ENCODE peak calls at places on chromosomes 1 and 21, in six cellular contexts. B, J, L, K, U and O are unnamed samples.

GRCh38 chr1:24742090-24742938 is 2.9 kb upstream of the CLIC4 start:
- DNase-seq in J (no peak), U (peak; percentile 35), L (no peak), K (no peak), B (no peak), O (no peak)

GRCh38 chr1:177274687-177275211 is 104.0 kb downstream of the BRINP2 start:
- DNase-seq in U (no peak), K (peak; percentile 42), J (no peak), L (peak; percentile 22), B (peak; percentile 56), O (no peak)

GRCh38 chr1:162321809-162322422 is 54.7 kb downstream of the SPATA46 start:
- DNase-seq in U (no peak), K (no peak), L (no peak), J (no peak), B (no peak), O (no peak)

GRCh38 chr1:85581802-85582686 is 1.5 kb downstream of the CCN1 start:
- DNase-seq in U (peak; percentile 43), B (no peak), L (peak; percentile 78), K (peak; percentile 39), J (no peak), O (peak; percentile 50)

GRCh38 chr1:202113690-202114300 is 8.9 kb upstream of the GPR37L1 start:
- DNase-seq in U (no peak), J (no peak), B (no peak), L (no peak), K (no peak), O (no peak)

GRCh38 chr1:157995575-157996169 is 2.2 kb downstream of the KIRREL1 start:
- DNase-seq in K (no peak), J (no peak), U (no peak), L (no peak), B (no peak), O (no peak)

GRCh38 chr1:59691261-59691660 is 123.5 kb upstream of the HOOK1 start:
- DNase-seq in B (no peak), J (no peak), L (no peak), K (peak; percentile 31), U (no peak), O (no peak)

GRCh38 chr1:7684132-7684531 is 87.0 kb upstream of the VAMP3 start:
- DNase-seq in U (no peak), K (no peak), L (no peak), B (no peak), J (no peak), O (no peak)

GRCh38 chr1:8182034-8182761 is 135.7 kb upstream of the SLC45A1 start:
- DNase-seq in B (no peak), J (no peak), K (no peak), U (no peak), L (peak; percentile 68), O (no peak)

GRCh38 chr21:44510508-44511218 is 29.3 kb downstream of the KRTAP10-1 start:
- DNase-seq in B (peak; percentile 55), K (peak; percentile 54), J (peak; percentile 89), U (peak; percentile 82), L (peak; percentile 82), O (no peak)

GRCh38 chr1:3996846-3997705 is 97.0 kb upstream of the C1orf174 start:
- DNase-seq in J (no peak), K (no peak), L (no peak), B (no peak), U (no peak), O (no peak)

GRCh38 chr1:26697978-26698849 is 2.4 kb downstream of the ARID1A start:
- DNase-seq in U (peak; percentile 22), B (peak; percentile 93), K (peak; percentile 44), L (peak; percentile 35), J (no peak), O (peak; percentile 90)

GRCh38 chr1:164779376-164779775 is 220.4 kb downstream of the PBX1 start:
- DNase-seq in K (no peak), L (no peak), B (no peak), U (no peak), J (no peak), O (no peak)

GRCh38 chr1:68269637-68270430 is 37.5 kb upstream of the WLS start:
- DNase-seq in B (no peak), K (no peak), L (peak; percentile 69), J (no peak), U (no peak), O (no peak)

GRCh38 chr1:41733725-41734124 is 185.0 kb downstream of the HIVEP3 start:
- DNase-seq in J (no peak), U (no peak), B (no peak), L (no peak), K (no peak), O (no peak)

GRCh38 chr1:152901631-152902030 is 6.7 kb upstream of the IVL start:
- DNase-seq in B (no peak), L (no peak), J (no peak), U (no peak), K (no peak), O (no peak)

GRCh38 chr1:2946291-2946690 is 75.0 kb upstream of the ACTRT2 start:
- DNase-seq in U (peak; percentile 24), B (no peak), J (no peak), L (no peak), K (no peak), O (no peak)

GRCh38 chr1:69824932-69825331 is 257.2 kb downstream of the LRRC7 start:
- DNase-seq in J (no peak), L (no peak), K (peak; percentile 18), B (no peak), U (no peak), O (no peak)

GRCh38 chr1:53133261-53134041 is 9.0 kb downstream of the SLC1A7 start:
- DNase-seq in K (no peak), B (no peak), L (no peak), U (no peak), J (no peak), O (no peak)

GRCh38 chr1:207711285-207711684 is 40.6 kb upstream of the CD46 start:
- DNase-seq in J (no peak), K (no peak), B (no peak), U (peak; percentile 22), L (peak; percentile 32), O (no peak)

GRCh38 chr1:107820797-107821196 is 144.2 kb downstream of the VAV3 start:
- DNase-seq in B (no peak), L (no peak), J (no peak), K (no peak), U (no peak), O (no peak)

GRCh38 chr1:6509603-6510291 is 18.3 kb upstream of the PLEKHG5 start:
- DNase-seq in K (no peak), U (no peak), J (no peak), L (no peak), B (no peak), O (no peak)

GRCh38 chr21:28639742-28640141 is 352.9 kb downstream of the LTN1 start:
- DNase-seq in B (no peak), U (no peak), L (no peak), J (no peak), K (no peak), O (no peak)

GRCh38 chr21:36485476-36485875 is 5.6 kb upstream of the CLDN14 start:
- DNase-seq in K (no peak), J (no peak), B (no peak), L (no peak), U (no peak), O (no peak)

GRCh38 chr1:172144445-172145060 is 275.9 kb upstream of the C1orf105 start:
- DNase-seq in U (no peak), J (no peak), K (peak; percentile 76), L (no peak), B (no peak), O (peak; percentile 94)

GRCh38 chr1:59342801-59343575 is 46.1 kb downstream of the FGGY start:
- DNase-seq in J (no peak), K (no peak), U (no peak), B (no peak), L (no peak), O (no peak)

GRCh38 chr1:41765109-41765655 is 153.5 kb downstream of the HIVEP3 start:
- DNase-seq in B (no peak), U (no peak), J (no peak), L (no peak), K (no peak), O (no peak)

GRCh38 chr1:60970081-60970509 is 112.3 kb upstream of the NFIA start:
- DNase-seq in K (no peak), U (no peak), J (no peak), L (no peak), B (peak; percentile 52), O (no peak)

GRCh38 chr1:58841455-58841854 is 57.6 kb upstream of the JUN start:
- DNase-seq in K (no peak), L (no peak), B (no peak), J (no peak), U (peak; percentile 30), O (no peak)

GRCh38 chr1:81670286-81670685 is 130.4 kb upstream of the ADGRL2 start:
- DNase-seq in U (no peak), J (no peak), B (peak; percentile 17), K (peak; percentile 82), L (peak; percentile 76), O (peak; percentile 87)

GRCh38 chr1:2014181-2014580 is 5.0 kb upstream of the GABRD start:
- DNase-seq in L (no peak), J (no peak), U (no peak), K (no peak), B (no peak), O (no peak)

GRCh38 chr1:67803380-67804279 is 29.6 kb downstream of the GNG12 start:
- DNase-seq in L (no peak), J (no peak), B (peak; percentile 33), K (no peak), U (no peak), O (no peak)

GRCh38 chr1:160103658-160104519 is 5.5 kb upstream of the IGSF8 start:
- DNase-seq in B (no peak), U (no peak), J (no peak), L (no peak), K (no peak), O (no peak)

GRCh38 chr1:22736496-22737088 is 26.0 kb downstream of the EPHB2 start:
- DNase-seq in L (no peak), K (no peak), B (no peak), J (no peak), U (no peak), O (no peak)

GRCh38 chr1:93820554-93821411 is 58.2 kb downstream of the DNTTIP2 start:
- DNase-seq in U (no peak), B (no peak), J (no peak), K (no peak), L (no peak), O (no peak)